ENCODE peak calls at places on chromosomes 12 and 14, in four cellular contexts. Y is PC-9, B is right lobe of liver, I is kidney. K is an unnamed sample. For H3K4me1, the result is how much of the 10 kb centered on the place peaks cover.

GRCh38 chr14:30194769-30195168 is 267.1 kb upstream of the PRKD1 start:
- DNase-seq in Y (no peak), B (no peak), I (no peak), K (no peak)

GRCh38 chr14:64442300-64442988 is 22.9 kb upstream of the AKAP5 start:
- DNase-seq in Y (no peak), B (no peak), I (no peak), K (no peak)

GRCh38 chr14:99410019-99410418 is 70.6 kb downstream of the SETD3 start:
- DNase-seq in Y (no peak), B (no peak), I (no peak), K (no peak)

GRCh38 chr12:49334226-49334625 is 2.8 kb downstream of the C1QL4 start:
- DNase-seq in Y (no peak), B (peak), I (no peak), K (no peak)

GRCh38 chr14:79186523-79186922 is 1016.4 kb downstream of the NRXN3 start:
- DNase-seq in Y (no peak), B (no peak), I (no peak), K (no peak)

GRCh38 chr14:77036484-77037337 is 8.2 kb upstream of the IRF2BPL start:
- DNase-seq in Y (no peak), B (peak), I (peak), K (no peak)

GRCh38 chr14:20661197-20661596 is 19.7 kb upstream of the OR6S1 start:
- DNase-seq in Y (no peak), B (no peak), I (no peak), K (no peak)

GRCh38 chr12:110578522-110579238 is 4.4 kb downstream of the PPTC7 start:
- DNase-seq in Y (no peak), B (no peak), I (no peak), K (no peak)

GRCh38 chr14:69525896-69526295 is 41.4 kb downstream of the PLEKHD1 start:
- DNase-seq in Y (no peak), B (no peak), I (no peak), K (no peak)

GRCh38 chr12:99393763-99394162 is 253.8 kb upstream of the GARIN6 start:
- DNase-seq in Y (no peak), B (no peak), I (no peak), K (no peak)

GRCh38 chr14:47277703-47278102 is 397.7 kb downstream of the MDGA2 start:
- DNase-seq in Y (no peak), B (no peak), I (peak), K (no peak)

GRCh38 chr14:100674428-100674827 is 52.3 kb upstream of the DLK1 start:
- DNase-seq in Y (no peak), B (no peak), I (no peak), K (no peak)

GRCh38 chr12:49930515-49931288 is 19.8 kb upstream of the AQP2 start:
- DNase-seq in Y (no peak), B (no peak), I (no peak), K (no peak)

GRCh38 chr14:34081576-34082136 is 130.8 kb upstream of the EGLN3 start:
- DNase-seq in Y (peak), B (no peak), I (no peak), K (no peak)

GRCh38 chr12:127785936-127786335 is 481.0 kb upstream of the TMEM132C start:
- DNase-seq in Y (no peak), B (no peak), I (no peak), K (no peak)

GRCh38 chr12:13152281-13152680 is 44.2 kb upstream of the EMP1 start:
- DNase-seq in Y (no peak), B (no peak), I (no peak), K (no peak)

GRCh38 chr14:32201816-32202467 is at the start of gene RNU6-7:
- DNase-seq in Y (no peak), B (no peak), I (peak), K (peak)

GRCh38 chr12:71214511-71215285 is 56.9 kb upstream of the TSPAN8 start:
- DNase-seq in Y (no peak), B (no peak), I (no peak), K (no peak)

GRCh38 chr12:76537923-76538322 is 21.6 kb downstream of the OSBPL8 start:
- DNase-seq in Y (no peak), B (no peak), I (no peak), K (no peak)

GRCh38 chr12:9378430-9378835 is 170.2 kb upstream of the PZP start:
- DNase-seq in Y (peak), B (no peak), I (no peak), K (no peak)

GRCh38 chr12:9763025-9763424 is 2.3 kb upstream of the CD69 start:
- DNase-seq in Y (no peak), B (no peak), I (no peak), K (no peak)

GRCh38 chr12:97536353-97536752 is 73.7 kb downstream of the RMST start:
- DNase-seq in Y (no peak), B (no peak), I (no peak), K (no peak)

GRCh38 chr14:94177806-94178205 is 3.7 kb downstream of the PPP4R4 start:
- DNase-seq in Y (no peak), B (no peak), I (no peak), K (no peak)

GRCh38 chr12:42282301-42282700 is 43.6 kb downstream of the ZCRB1 start:
- DNase-seq in Y (no peak), B (no peak), I (no peak), K (no peak)

GRCh38 chr12:96213869-96214268 is 19.7 kb downstream of the ELK3 start:
- DNase-seq in Y (no peak), B (no peak), I (no peak), K (no peak)
- H3K4me1 ChIP-seq in Y (under half), B (under half), I (under half), K (half or more)

GRCh38 chr12:119374615-119375014 is 40.1 kb downstream of the CCDC60 start:
- DNase-seq in Y (no peak), B (no peak), I (no peak), K (no peak)

GRCh38 chr12:119375170-119375569 is 40.6 kb downstream of the CCDC60 start:
- DNase-seq in Y (no peak), B (no peak), I (no peak), K (no peak)

GRCh38 chr12:119369907-119370546 is 35.5 kb downstream of the CCDC60 start:
- DNase-seq in Y (no peak), B (no peak), I (no peak), K (no peak)

GRCh38 chr12:119375619-119376018 is 41.1 kb downstream of the CCDC60 start:
- DNase-seq in Y (no peak), B (no peak), I (no peak), K (no peak)

GRCh38 chr12:119372540-119372939 is 38.0 kb downstream of the CCDC60 start:
- DNase-seq in Y (no peak), B (no peak), I (no peak), K (no peak)
- H3K4me1 ChIP-seq in Y (under half), B (under half), I (under half), K (under half)

GRCh38 chr14:101861464-101861863 is 100.0 kb downstream of the PPP2R5C start:
- DNase-seq in Y (no peak), B (no peak), I (no peak), K (no peak)
- H3K4me1 ChIP-seq in Y (under half), B (under half), I (under half), K (under half)

DNA sequence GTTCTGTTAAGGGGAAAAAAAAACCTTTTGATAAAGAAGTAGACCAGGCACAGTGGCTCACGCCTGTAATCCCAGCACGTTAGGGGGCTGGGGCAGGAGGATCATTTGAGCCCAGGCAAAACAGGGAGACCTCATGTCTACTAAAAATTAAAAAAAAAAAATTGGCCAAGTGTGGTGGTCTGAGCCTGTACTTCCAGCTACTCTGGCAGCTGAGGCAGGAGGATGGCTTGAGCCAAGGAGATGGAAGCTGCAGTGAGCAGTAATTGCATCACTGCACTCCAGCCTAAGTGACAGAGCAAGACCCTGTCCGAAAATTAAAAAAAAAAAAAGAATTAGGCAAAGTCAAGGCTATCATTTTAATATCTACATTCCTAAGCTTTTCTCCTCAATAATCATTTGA is 124.8 kb upstream of the CPM start:
- DNase-seq in Y (no peak), B (no peak), I (no peak), K (no peak)
- H3K4me1 ChIP-seq in Y (under half), B (under half), I (under half), K (under half)

GRCh38 chr14:60275932-60276331 is 26.9 kb downstream of the PPM1A start:
- DNase-seq in Y (no peak), B (no peak), I (no peak), K (no peak)

GRCh38 chr14:60277605-60278190 is 28.7 kb downstream of the PPM1A start:
- DNase-seq in Y (no peak), B (no peak), I (no peak), K (no peak)

GRCh38 chr14:60276347-60276746 is 27.3 kb downstream of the PPM1A start:
- DNase-seq in Y (no peak), B (no peak), I (no peak), K (no peak)

GRCh38 chr14:60274448-60274847 is 25.4 kb downstream of the PPM1A start:
- DNase-seq in Y (no peak), B (no peak), I (no peak), K (no peak)

DNA sequence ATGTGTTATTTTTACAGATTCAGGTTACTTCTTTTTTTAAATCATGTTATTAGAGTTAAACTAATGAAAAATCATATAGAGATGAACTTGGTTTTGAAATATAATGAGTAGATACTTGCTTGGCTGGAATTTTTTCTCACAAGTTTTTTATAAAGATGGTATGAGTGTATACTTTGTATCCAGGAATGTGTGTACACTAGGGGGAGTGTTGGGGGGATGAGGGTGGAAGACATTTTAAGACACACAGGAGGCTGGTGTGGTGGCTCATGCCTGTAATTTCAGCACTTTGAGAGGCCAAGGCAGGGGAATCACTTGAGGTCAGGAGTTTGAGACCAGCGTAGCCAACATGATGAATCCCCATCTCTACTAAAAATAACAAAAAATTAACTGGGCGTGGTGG is 23.2 kb downstream of the PPM1A start:
- DNase-seq in Y (no peak), B (no peak), I (no peak), K (no peak)
- H3K4me1 ChIP-seq in Y (under half), B (under half), I (under half), K (under half)

GRCh38 chr12:47829584-47829983 is 9.9 kb upstream of the HDAC7 start:
- DNase-seq in Y (no peak), B (no peak), I (no peak), K (no peak)

GRCh38 chr12:47825239-47825639 is 5.5 kb upstream of the HDAC7 start:
- DNase-seq in Y (peak), B (no peak), I (no peak), K (peak)

GRCh38 chr12:47832263-47832933 is 12.7 kb upstream of the HDAC7 start:
- DNase-seq in Y (no peak), B (no peak), I (no peak), K (no peak)

GRCh38 chr12:47828008-47828966 is 8.6 kb upstream of the HDAC7 start:
- DNase-seq in Y (no peak), B (no peak), I (no peak), K (no peak)

DNA sequence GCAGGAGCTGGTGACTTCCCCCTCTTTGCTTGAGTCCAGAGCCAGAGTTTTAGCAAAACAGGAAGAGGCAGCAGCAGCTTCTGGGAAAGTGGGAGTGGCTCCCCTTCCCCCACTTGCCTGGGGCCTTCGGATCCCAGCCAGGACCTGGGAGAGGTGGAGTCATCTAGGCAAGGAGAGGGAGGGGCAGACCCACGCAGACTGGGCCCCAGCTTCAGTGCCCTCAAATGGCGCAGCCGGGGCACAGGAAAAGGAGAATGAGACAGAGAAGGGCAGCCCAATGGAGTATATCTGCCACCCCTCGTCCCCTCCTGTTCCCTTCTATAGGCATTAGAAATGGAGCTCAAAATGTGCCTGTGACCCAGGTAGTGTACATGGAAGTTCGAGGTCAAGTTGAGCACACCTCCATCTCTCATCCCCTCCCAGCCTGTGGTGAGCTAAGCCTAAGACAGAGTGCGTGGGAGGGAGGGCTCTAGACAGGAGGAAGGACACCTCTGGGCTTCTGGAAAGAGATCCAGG is 9.3 kb upstream of the HDAC7 start:
- DNase-seq in Y (peak), B (no peak), I (peak), K (peak)
- H3K4me1 ChIP-seq in Y (half or more), B (under half), I (under half), K (half or more)

GRCh38 chr14:35346738-35347322 is 54.6 kb downstream of the PSMA6 start:
- DNase-seq in Y (no peak), B (no peak), I (no peak), K (peak)

GRCh38 chr14:35341454-35342159 is 49.4 kb downstream of the PSMA6 start:
- DNase-seq in Y (peak), B (peak), I (peak), K (peak)

GRCh38 chr14:35342160-35343010 is 50.2 kb downstream of the PSMA6 start:
- DNase-seq in Y (peak), B (peak), I (no peak), K (peak)

GRCh38 chr14:35340616-35341453 is 48.7 kb downstream of the PSMA6 start:
- DNase-seq in Y (no peak), B (peak), I (no peak), K (no peak)

DNA sequence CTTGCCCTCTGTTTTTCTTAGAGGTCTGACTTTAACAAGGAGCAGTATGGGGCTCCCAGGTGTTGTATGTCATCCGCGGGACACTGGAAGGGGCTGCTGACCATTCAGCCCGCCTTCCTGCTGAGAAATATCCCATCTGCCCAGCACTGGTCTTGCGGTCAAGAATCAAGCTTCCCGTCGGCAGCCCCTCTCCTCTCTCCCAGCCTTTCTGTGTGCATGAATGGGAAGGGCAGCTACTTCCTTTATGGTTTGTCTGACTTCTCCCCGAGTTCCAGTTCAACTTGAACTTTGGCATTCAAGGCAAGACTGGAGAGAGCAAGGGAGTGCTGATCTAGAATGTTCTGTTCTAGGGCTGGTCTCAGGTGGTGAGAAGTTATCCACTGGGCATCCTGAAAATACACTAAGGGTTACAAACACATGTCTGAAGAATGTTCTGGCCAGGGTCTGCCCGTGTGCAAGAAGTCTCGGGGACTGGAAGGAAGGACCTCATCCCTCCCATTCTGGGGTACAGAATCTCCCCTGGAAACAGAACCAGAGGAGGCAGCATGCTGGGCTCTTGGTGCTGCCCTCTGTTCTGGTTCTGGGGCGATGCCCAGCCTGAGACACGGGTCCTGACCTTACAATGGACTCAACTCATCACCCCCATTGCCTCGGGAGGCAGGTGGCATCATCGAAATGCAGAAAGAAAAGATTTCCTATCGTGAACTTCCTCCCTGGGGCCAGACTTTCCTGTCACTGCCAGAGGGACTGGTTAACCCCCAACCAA is 51.7 kb downstream of the PSMA6 start:
- DNase-seq in Y (no peak), B (peak), I (no peak), K (peak)
- H3K4me1 ChIP-seq in Y (under half), B (under half), I (under half), K (half or more)

GRCh38 chr12:56635539-56636117 is 5.5 kb upstream of the BAZ2A start:
- DNase-seq in Y (no peak), B (no peak), I (no peak), K (no peak)
- H3K4me1 ChIP-seq in Y (under half), B (under half), I (under half), K (half or more)

GRCh38 chr12:109115758-109116610 is at the start of gene ACACB:
- DNase-seq in Y (no peak), B (peak), I (peak), K (peak)

GRCh38 chr12:109115404-109115757 is 1.0 kb upstream of the ACACB start:
- DNase-seq in Y (no peak), B (no peak), I (no peak), K (no peak)

GRCh38 chr12:109114644-109115043 is 1.7 kb upstream of the ACACB start:
- DNase-seq in Y (no peak), B (no peak), I (no peak), K (no peak)

GRCh38 chr12:109113661-109114321 is 2.6 kb upstream of the ACACB start:
- DNase-seq in Y (no peak), B (no peak), I (no peak), K (no peak)

GRCh38 chr12:109116611-109116949 is 193 bp downstream of the ACACB start:
- DNase-seq in Y (no peak), B (no peak), I (no peak), K (no peak)
- H3K4me1 ChIP-seq in Y (under half), B (under half), I (under half), K (half or more)

GRCh38 chr14:22557846-22558220 is 31.2 kb downstream of the DAD1 start:
- DNase-seq in Y (no peak), B (no peak), I (no peak), K (no peak)
- H3K4me1 ChIP-seq in Y (under half), B (under half), I (under half), K (half or more)

K was measured in lower lobe of right lung.